ENCODE peak calls at places on chromosomes 7 and 10, in four cellular contexts. X is glomerular endothelial cell, S is CMK, T is fibroblast of mammary gland. H is an unnamed sample.

GRCh38 chr10:86079088-86079487 is 287.5 kb downstream of the GRID1 start:
- DNase-seq in X (no peak), T (peak), S (no peak), H (no peak)

GRCh38 chr7:1922071-1922869 is 252.2 kb downstream of the ELFN1 start:
- DNase-seq in S (no peak), X (no peak), T (peak), H (no peak)

GRCh38 chr10:79377557-79378382 is 30.5 kb downstream of the PPIF start:
- DNase-seq in S (no peak), T (no peak), X (no peak), H (no peak)

GRCh38 chr10:89426230-89426868 is 12.0 kb downstream of the IFIT5 start:
- DNase-seq in T (peak), S (no peak), X (no peak), H (peak)

GRCh38 chr10:103669944-103670343 is 176.4 kb downstream of the NEURL1 start:
- DNase-seq in X (no peak), S (no peak), T (no peak), H (no peak)

GRCh38 chr10:86651631-86652331 is 2.6 kb upstream of the OPN4 start:
- DNase-seq in T (no peak), S (no peak), X (no peak), H (no peak)

GRCh38 chr10:11212285-11212684 is 194.6 kb downstream of the CELF2 start:
- DNase-seq in T (no peak), X (no peak), S (no peak), H (no peak)

GRCh38 chr7:101235050-101235449 is 2.6 kb downstream of the CLDN15 start:
- DNase-seq in T (no peak), S (no peak), X (no peak), H (no peak)

GRCh38 chr7:46738713-46739220 is 817.7 kb upstream of the IGFBP3 start:
- DNase-seq in X (no peak), T (peak), S (no peak), H (no peak)

GRCh38 chr7:97075928-97076327 is 41.6 kb upstream of the SDHAF3 start:
- DNase-seq in X (no peak), S (no peak), T (no peak), H (no peak)

GRCh38 chr7:94643771-94644545 is 12.0 kb downstream of the SGCE start:
- DNase-seq in X (no peak), S (no peak), T (peak), H (no peak)

GRCh38 chr10:17022898-17023297 is 106.7 kb downstream of the CUBN start:
- DNase-seq in S (no peak), T (peak), X (no peak), H (peak)

GRCh38 chr10:61733358-61733940 is 70.7 kb downstream of the CABCOCO1 start:
- DNase-seq in T (peak), X (no peak), S (no peak), H (peak)

GRCh38 chr7:141704741-141705140 is 2.8 kb upstream of the DENND11 start:
- DNase-seq in S (no peak), X (no peak), T (peak), H (no peak)

GRCh38 chr7:128705891-128706333 is 33.2 kb upstream of the CALU start:
- DNase-seq in X (peak), T (peak), S (no peak), H (peak)

GRCh38 chr10:23345861-23346260 is 1.3 kb upstream of the C10orf67 start:
- DNase-seq in X (no peak), S (no peak), T (peak), H (peak)

H was measured in mesenchymal stem cell.